ENCODE peak calls at places on chromosomes 2 and 18, in six cellular contexts. J is effector CD4-positive, alpha-beta T cell; U is body of pancreas; C is NCI-H1694; W is brain microvascular endothelial cell; X is uterus. A is an unnamed sample.

GRCh38 chr2:231568098-231568784 is 24.4 kb upstream of the TEX44 start:
- DNase-seq in J (no peak), U (no peak), C (no peak), W (no peak), X (no peak), A (no peak)

GRCh38 chr2:3776311-3776710 is 72.9 kb downstream of the DCDC2C start:
- DNase-seq in J (no peak), U (no peak), C (no peak), W (no peak), X (no peak), A (no peak)

GRCh38 chr2:52594036-52594435 is 1173.6 kb upstream of the CHAC2 start:
- DNase-seq in J (no peak), U (no peak), C (no peak), W (peak; percentile 4), X (no peak), A (no peak)

GRCh38 chr2:127024769-127025356 is 82.1 kb downstream of the BIN1 start:
- DNase-seq in J (no peak), U (peak; percentile 47), C (no peak), W (peak; percentile 55), X (peak; percentile 39), A (no peak)

GRCh38 chr2:73985318-73986084 is 791 bp downstream of the TET3 start:
- DNase-seq in J (peak; percentile 48), U (peak; percentile 29), C (no peak), W (no peak), X (peak; percentile 26), A (no peak)

GRCh38 chr2:215535726-215536125 is 99.9 kb upstream of the FN1 start:
- DNase-seq in J (no peak), U (no peak), C (no peak), W (no peak), X (no peak), A (no peak)

GRCh38 chr2:3536682-3537632 is 17.6 kb upstream of the ADI1 start:
- DNase-seq in J (no peak), U (peak; percentile 13), C (no peak), W (peak; percentile 68), X (peak; percentile 65), A (no peak)

GRCh38 chr2:241443486-241444223 is 64.7 kb downstream of the STK25 start:
- DNase-seq in J (peak; percentile 70), U (peak; percentile 35), C (no peak), W (peak; percentile 51), X (no peak), A (peak; percentile 73)

GRCh38 chr2:235939471-235939870 is 228.7 kb downstream of the GBX2 start:
- DNase-seq in J (no peak), U (no peak), C (no peak), W (peak; percentile 27), X (no peak), A (no peak)

GRCh38 chr18:59566507-59566906 is 130.7 kb downstream of the CCBE1 start:
- DNase-seq in J (no peak), U (no peak), C (no peak), W (no peak), X (peak; percentile 70), A (no peak)

GRCh38 chr2:63066838-63067237 is 16.2 kb downstream of the OTX1 start:
- DNase-seq in J (no peak), U (no peak), C (no peak), W (no peak), X (no peak), A (no peak)

GRCh38 chr18:52452427-52452826 is 112.4 kb downstream of the DCC start:
- DNase-seq in J (no peak), U (no peak), C (no peak), W (no peak), X (no peak), A (no peak)

GRCh38 chr2:94861308-94862152 is 9.7 kb upstream of the TEKT4 start:
- DNase-seq in J (no peak), U (peak; percentile 14), C (no peak), W (no peak), X (no peak), A (no peak)

GRCh38 chr2:42569883-42570282 is 1.5 kb downstream of the MTA3 start:
- DNase-seq in J (no peak), U (no peak), C (no peak), W (no peak), X (no peak), A (no peak)

GRCh38 chr2:6290626-6291025 is 575.1 kb downstream of the CMPK2 start:
- DNase-seq in J (no peak), U (no peak), C (no peak), W (no peak), X (no peak), A (no peak)

GRCh38 chr2:55947759-55948158 is 24.2 kb upstream of the EFEMP1 start:
- DNase-seq in J (no peak), U (no peak), C (no peak), W (no peak), X (no peak), A (no peak)

GRCh38 chr2:233706720-233707119 is 6.0 kb upstream of the UGT1A5 start:
- DNase-seq in J (no peak), U (no peak), C (no peak), W (peak; percentile 35), X (no peak), A (no peak)

GRCh38 chr2:2183135-2183534 is 147.9 kb downstream of the MYT1L start:
- DNase-seq in J (no peak), U (no peak), C (no peak), W (no peak), X (no peak), A (no peak)

GRCh38 chr18:49764032-49764431 is 49.3 kb downstream of the ACAA2 start:
- DNase-seq in J (no peak), U (no peak), C (no peak), W (peak; percentile 27), X (no peak), A (no peak)

GRCh38 chr2:199977984-199978415 is 22.6 kb downstream of the MAIP1 start:
- DNase-seq in J (no peak), U (no peak), C (no peak), W (peak; percentile 52), X (no peak), A (peak; percentile 66)

GRCh38 chr2:119749405-119750066 is 10.2 kb upstream of the PTPN4 start:
- DNase-seq in J (no peak), U (no peak), C (no peak), W (peak; percentile 40), X (no peak), A (no peak)

GRCh38 chr2:217228732-217229131 is 368.9 kb upstream of the TNP1 start:
- DNase-seq in J (no peak), U (no peak), C (no peak), W (no peak), X (no peak), A (no peak)

GRCh38 chr18:76131738-76132137 is 363.3 kb downstream of the ZNF516 start:
- DNase-seq in J (no peak), U (no peak), C (no peak), W (no peak), X (no peak), A (peak; percentile 82)

GRCh38 chr18:36006997-36007396 is 34.5 kb downstream of the RMP24 start:
- DNase-seq in J (no peak), U (no peak), C (no peak), W (no peak), X (no peak), A (no peak)

GRCh38 chr2:25341031-25341727 is 546 bp downstream of the DNMT3A start:
- DNase-seq in J (no peak), U (peak; percentile 60), C (no peak), W (no peak), X (no peak), A (no peak)

GRCh38 chr2:121960251-121960650 is 204.8 kb downstream of the TSN start:
- DNase-seq in J (no peak), U (no peak), C (no peak), W (no peak), X (no peak), A (no peak)

GRCh38 chr2:47072728-47073191 is 82.3 kb downstream of the STPG4 start:
- DNase-seq in J (no peak), U (no peak), C (no peak), W (no peak), X (no peak), A (no peak)

GRCh38 chr18:70429847-70430500 is 141.1 kb downstream of the SOCS6 start:
- DNase-seq in J (no peak), U (no peak), C (no peak), W (no peak), X (no peak), A (no peak)

GRCh38 chr2:118443596-118443995 is 355.3 kb downstream of the INSIG2 start:
- DNase-seq in J (no peak), U (no peak), C (no peak), W (peak; percentile 35), X (no peak), A (no peak)

GRCh38 chr2:10552871-10553245 is 104.7 kb upstream of the ODC1 start:
- DNase-seq in J (no peak), U (no peak), C (no peak), W (no peak), X (no peak), A (no peak)

GRCh38 chr2:132937629-132938028 is 267.6 kb upstream of the LYPD1 start:
- DNase-seq in J (no peak), U (no peak), C (no peak), W (peak; percentile 24), X (no peak), A (no peak)

GRCh38 chr2:118974103-118974911 is 32.3 kb downstream of the MARCO start:
- DNase-seq in J (no peak), U (no peak), C (no peak), W (peak; percentile 9), X (no peak), A (peak; percentile 96)

GRCh38 chr2:240789051-240789453 is 31.0 kb downstream of the KIF1A start:
- DNase-seq in J (no peak), U (no peak), C (no peak), W (no peak), X (no peak), A (no peak)

GRCh38 chr2:157087373-157088005 is 170.0 kb upstream of the GALNT5 start:
- DNase-seq in J (no peak), U (no peak), C (no peak), W (no peak), X (no peak), A (no peak)

GRCh38 chr2:168439536-168439935 is 16.5 kb upstream of the CERS6 start:
- DNase-seq in J (no peak), U (no peak), C (no peak), W (no peak), X (no peak), A (no peak)

GRCh38 chr2:172896541-172897144 is 161.0 kb downstream of the RAPGEF4 start:
- DNase-seq in J (no peak), U (no peak), C (no peak), W (no peak), X (no peak), A (no peak)

GRCh38 chr18:58871514-58872490 is 7.1 kb downstream of the ZNF532 start:
- DNase-seq in J (no peak), U (no peak), C (no peak), W (no peak), X (no peak), A (no peak)

A was measured in epithelial cell of prostate.